ENCODE peak calls at places on chromosomes 16 and 17, in nine cellular contexts. One of them, this sample, is unnamed.

GRCh38 chr17:12041316-12041715 is 20.6 kb downstream of the MAP2K4 start:
- DNase-seq in esophagus muscularis mucosa: no peak
- DNase-seq in H1: no peak
- DNase-seq in A549: peak; percentile 29
- DNase-seq in sigmoid colon: no peak
- DNase-seq in upper lobe of left lung: no peak
- DNase-seq in ovary: no peak
- DNase-seq in stomach: no peak
- DNase-seq in K562: no peak
- DNase-seq in this sample: no peak

GRCh38 chr16:56288019-56288418 is 96.7 kb downstream of the GNAO1 start:
- DNase-seq in esophagus muscularis mucosa: no peak
- DNase-seq in H1: no peak
- DNase-seq in A549: no peak
- DNase-seq in sigmoid colon: no peak
- DNase-seq in upper lobe of left lung: no peak
- DNase-seq in ovary: no peak
- DNase-seq in stomach: no peak
- DNase-seq in K562: no peak
- DNase-seq in this sample: no peak

GRCh38 chr16:2512920-2513404 is 790 bp upstream of the ATP6V0C start:
- DNase-seq in esophagus muscularis mucosa: no peak
- DNase-seq in H1: peak; percentile 77
- DNase-seq in A549: no peak
- DNase-seq in sigmoid colon: peak; percentile 72
- DNase-seq in upper lobe of left lung: peak; percentile 73
- DNase-seq in ovary: no peak
- DNase-seq in stomach: no peak
- DNase-seq in K562: peak; percentile 47
- DNase-seq in this sample: no peak

GRCh38 chr17:16662936-16663335 is 9.3 kb upstream of the ZNF624 start:
- DNase-seq in esophagus muscularis mucosa: no peak
- DNase-seq in H1: no peak
- DNase-seq in A549: no peak
- DNase-seq in sigmoid colon: no peak
- DNase-seq in upper lobe of left lung: no peak
- DNase-seq in ovary: no peak
- DNase-seq in stomach: no peak
- DNase-seq in K562: no peak
- DNase-seq in this sample: no peak

GRCh38 chr16:56332464-56333079 is 92.8 kb downstream of the AMFR start:
- DNase-seq in esophagus muscularis mucosa: no peak
- DNase-seq in H1: peak; percentile 66
- DNase-seq in A549: peak; percentile 86
- DNase-seq in sigmoid colon: no peak
- DNase-seq in upper lobe of left lung: no peak
- DNase-seq in ovary: peak; percentile 70
- DNase-seq in stomach: peak; percentile 68
- DNase-seq in K562: peak; percentile 81
- DNase-seq in this sample: peak; percentile 58

GRCh38 chr17:47316316-47316715 is 7.4 kb upstream of the EFCAB13 start:
- DNase-seq in esophagus muscularis mucosa: no peak
- DNase-seq in H1: no peak
- DNase-seq in A549: no peak
- DNase-seq in sigmoid colon: no peak
- DNase-seq in upper lobe of left lung: no peak
- DNase-seq in ovary: no peak
- DNase-seq in stomach: no peak
- DNase-seq in K562: no peak
- DNase-seq in this sample: no peak

GRCh38 chr16:27778926-27779570 is 229.1 kb downstream of the KATNIP start:
- DNase-seq in esophagus muscularis mucosa: no peak
- DNase-seq in H1: no peak
- DNase-seq in A549: no peak
- DNase-seq in sigmoid colon: no peak
- DNase-seq in upper lobe of left lung: peak; percentile 54
- DNase-seq in ovary: no peak
- DNase-seq in stomach: no peak
- DNase-seq in K562: no peak
- DNase-seq in this sample: no peak

GRCh38 chr17:31554930-31555329 is 163.5 kb downstream of the RAB11FIP4 start:
- DNase-seq in esophagus muscularis mucosa: no peak
- DNase-seq in H1: no peak
- DNase-seq in A549: no peak
- DNase-seq in sigmoid colon: no peak
- DNase-seq in upper lobe of left lung: no peak
- DNase-seq in ovary: no peak
- DNase-seq in stomach: no peak
- DNase-seq in K562: no peak
- DNase-seq in this sample: no peak

GRCh38 chr16:69553332-69553731 is 12.4 kb upstream of the NFAT5 start:
- DNase-seq in esophagus muscularis mucosa: peak; percentile 19
- DNase-seq in H1: no peak
- DNase-seq in A549: no peak
- DNase-seq in sigmoid colon: no peak
- DNase-seq in upper lobe of left lung: no peak
- DNase-seq in ovary: no peak
- DNase-seq in stomach: no peak
- DNase-seq in K562: no peak
- DNase-seq in this sample: no peak

GRCh38 chr16:19309178-19309577 is 23.6 kb downstream of the CLEC19A start:
- DNase-seq in esophagus muscularis mucosa: no peak
- DNase-seq in H1: no peak
- DNase-seq in A549: no peak
- DNase-seq in sigmoid colon: no peak
- DNase-seq in upper lobe of left lung: no peak
- DNase-seq in ovary: no peak
- DNase-seq in stomach: no peak
- DNase-seq in K562: no peak
- DNase-seq in this sample: no peak

GRCh38 chr16:19308392-19308791 is 22.9 kb downstream of the CLEC19A start:
- DNase-seq in esophagus muscularis mucosa: no peak
- DNase-seq in H1: no peak
- DNase-seq in A549: no peak
- DNase-seq in sigmoid colon: no peak
- DNase-seq in upper lobe of left lung: no peak
- DNase-seq in ovary: no peak
- DNase-seq in stomach: no peak
- DNase-seq in K562: no peak
- DNase-seq in this sample: no peak

GRCh38 chr16:19307587-19308241 is 22.2 kb downstream of the CLEC19A start:
- DNase-seq in esophagus muscularis mucosa: no peak
- DNase-seq in H1: peak; percentile 84
- DNase-seq in A549: no peak
- DNase-seq in sigmoid colon: no peak
- DNase-seq in upper lobe of left lung: no peak
- DNase-seq in ovary: no peak
- DNase-seq in stomach: no peak
- DNase-seq in K562: peak; percentile 50
- DNase-seq in this sample: no peak

GRCh38 chr16:19305443-19305842 is 19.9 kb downstream of the CLEC19A start:
- DNase-seq in esophagus muscularis mucosa: no peak
- DNase-seq in H1: no peak
- DNase-seq in A549: no peak
- DNase-seq in sigmoid colon: no peak
- DNase-seq in upper lobe of left lung: no peak
- DNase-seq in ovary: no peak
- DNase-seq in stomach: no peak
- DNase-seq in K562: no peak
- DNase-seq in this sample: no peak

GRCh38 chr16:19304670-19305240 is 19.2 kb downstream of the CLEC19A start:
- DNase-seq in esophagus muscularis mucosa: no peak
- DNase-seq in H1: no peak
- DNase-seq in A549: peak; percentile 57
- DNase-seq in sigmoid colon: no peak
- DNase-seq in upper lobe of left lung: no peak
- DNase-seq in ovary: no peak
- DNase-seq in stomach: no peak
- DNase-seq in K562: peak; percentile 18
- DNase-seq in this sample: no peak
- TF ChIP-seq EP300 in esophagus muscularis mucosa: no peak
- TF ChIP-seq EP300 in H1: no peak
- TF ChIP-seq EP300 in A549: no peak
- TF ChIP-seq EP300 in sigmoid colon: no peak
- TF ChIP-seq EP300 in upper lobe of left lung: no peak
- TF ChIP-seq EP300 in ovary: no peak
- TF ChIP-seq EP300 in stomach: no peak
- TF ChIP-seq EP300 in K562: no peak
- TF ChIP-seq EP300 in this sample: no peak

DNA sequence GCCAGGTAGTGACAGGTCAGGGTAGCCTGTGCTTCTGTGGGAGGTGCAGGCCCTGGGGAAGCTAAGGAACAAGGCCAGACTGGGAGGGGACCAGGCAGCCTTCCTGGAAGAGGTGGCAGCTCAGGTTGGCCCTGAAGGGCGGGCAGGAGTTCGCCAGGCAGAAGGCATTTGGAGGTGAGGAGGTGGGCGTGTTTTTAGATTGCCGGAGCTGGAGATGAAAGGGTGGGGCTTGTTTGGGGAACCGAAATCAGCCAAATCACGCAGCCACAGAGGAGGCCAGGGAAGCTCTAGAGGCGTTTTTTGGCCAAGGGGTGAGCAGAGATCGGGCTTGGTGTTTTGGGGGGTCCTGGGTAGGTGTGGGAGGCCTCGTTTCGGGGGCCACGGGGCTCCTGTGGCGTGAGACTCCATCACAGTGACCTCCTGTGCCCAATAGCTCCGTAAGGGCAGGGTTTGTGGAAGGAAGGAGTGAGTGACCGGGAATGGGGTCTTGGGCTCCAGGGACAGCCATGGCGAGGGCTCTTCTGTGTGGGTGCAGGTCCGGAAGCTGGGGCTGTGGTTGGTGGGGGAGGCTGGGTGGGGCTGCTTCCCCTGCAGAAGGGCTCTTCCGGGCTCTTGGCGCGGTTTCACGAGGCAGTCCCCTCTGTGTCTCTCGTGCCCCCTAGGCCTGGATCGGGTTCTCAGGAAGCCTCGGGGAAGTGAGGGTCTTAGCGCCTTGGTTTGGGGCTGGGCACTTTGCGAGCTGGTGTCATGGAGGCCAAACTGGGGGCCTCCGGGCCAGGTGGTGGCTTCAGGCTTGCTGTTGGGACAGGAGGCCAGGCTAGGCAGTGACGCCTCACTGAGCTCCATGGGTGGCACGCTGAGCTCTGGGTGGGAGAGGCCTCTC is 7.8 kb downstream of the ADCY7 start:
- DNase-seq in esophagus muscularis mucosa: no peak
- DNase-seq in H1: no peak
- DNase-seq in A549: no peak
- DNase-seq in sigmoid colon: no peak
- DNase-seq in upper lobe of left lung: no peak
- DNase-seq in ovary: peak; percentile 32
- DNase-seq in stomach: no peak
- DNase-seq in K562: no peak
- DNase-seq in this sample: no peak
- H3K4me3 ChIP-seq in esophagus muscularis mucosa: peak overlapping the region; percentile 42
- H3K4me3 ChIP-seq in H1: no peak overlapping the region
- H3K4me3 ChIP-seq in A549: no peak overlapping the region
- H3K4me3 ChIP-seq in sigmoid colon: no peak overlapping the region
- H3K4me3 ChIP-seq in upper lobe of left lung: peak overlapping the region; percentile 43
- H3K4me3 ChIP-seq in ovary: no peak overlapping the region
- H3K4me3 ChIP-seq in stomach: peak overlapping the region; percentile 34
- H3K4me3 ChIP-seq in K562: no peak overlapping the region
- H3K4me3 ChIP-seq in this sample: peak overlapping the region; percentile 11

GRCh38 chr17:43720311-43721060 is 38.1 kb downstream of the SOST start:
- DNase-seq in esophagus muscularis mucosa: peak; percentile 95
- DNase-seq in H1: peak; percentile 81
- DNase-seq in A549: peak; percentile 78
- DNase-seq in sigmoid colon: peak; percentile 89
- DNase-seq in upper lobe of left lung: peak; percentile 95
- DNase-seq in ovary: peak; percentile 81
- DNase-seq in stomach: peak; percentile 78
- DNase-seq in K562: peak; percentile 52
- DNase-seq in this sample: peak; percentile 54
- TF ChIP-seq POLR2A in esophagus muscularis mucosa: no peak
- TF ChIP-seq POLR2A in H1: peak; percentile 42
- TF ChIP-seq POLR2A in A549: peak; percentile 69
- TF ChIP-seq POLR2A in sigmoid colon: no peak
- TF ChIP-seq POLR2A in upper lobe of left lung: peak; percentile 89
- TF ChIP-seq POLR2A in ovary: peak; percentile 32
- TF ChIP-seq POLR2A in stomach: no peak
- TF ChIP-seq POLR2A in K562: peak; percentile 39
- TF ChIP-seq POLR2A in this sample: peak; percentile 45

GRCh38 chr17:66427134-66427533 is 124.7 kb downstream of the PRKCA start:
- DNase-seq in esophagus muscularis mucosa: no peak
- DNase-seq in H1: no peak
- DNase-seq in A549: no peak
- DNase-seq in sigmoid colon: no peak
- DNase-seq in upper lobe of left lung: no peak
- DNase-seq in ovary: no peak
- DNase-seq in stomach: no peak
- DNase-seq in K562: no peak
- DNase-seq in this sample: no peak

GRCh38 chr17:66429680-66430079 is 127.3 kb downstream of the PRKCA start:
- DNase-seq in esophagus muscularis mucosa: no peak
- DNase-seq in H1: no peak
- DNase-seq in A549: no peak
- DNase-seq in sigmoid colon: no peak
- DNase-seq in upper lobe of left lung: no peak
- DNase-seq in ovary: no peak
- DNase-seq in stomach: no peak
- DNase-seq in K562: no peak
- DNase-seq in this sample: no peak

GRCh38 chr17:66425751-66426396 is 123.5 kb downstream of the PRKCA start:
- DNase-seq in esophagus muscularis mucosa: no peak
- DNase-seq in H1: no peak
- DNase-seq in A549: no peak
- DNase-seq in sigmoid colon: no peak
- DNase-seq in upper lobe of left lung: no peak
- DNase-seq in ovary: no peak
- DNase-seq in stomach: no peak
- DNase-seq in K562: no peak
- DNase-seq in this sample: no peak

GRCh38 chr17:66423436-66423922 is 121.1 kb downstream of the PRKCA start:
- DNase-seq in esophagus muscularis mucosa: no peak
- DNase-seq in H1: no peak
- DNase-seq in A549: no peak
- DNase-seq in sigmoid colon: no peak
- DNase-seq in upper lobe of left lung: no peak
- DNase-seq in ovary: no peak
- DNase-seq in stomach: no peak
- DNase-seq in K562: no peak
- DNase-seq in this sample: no peak

DNA sequence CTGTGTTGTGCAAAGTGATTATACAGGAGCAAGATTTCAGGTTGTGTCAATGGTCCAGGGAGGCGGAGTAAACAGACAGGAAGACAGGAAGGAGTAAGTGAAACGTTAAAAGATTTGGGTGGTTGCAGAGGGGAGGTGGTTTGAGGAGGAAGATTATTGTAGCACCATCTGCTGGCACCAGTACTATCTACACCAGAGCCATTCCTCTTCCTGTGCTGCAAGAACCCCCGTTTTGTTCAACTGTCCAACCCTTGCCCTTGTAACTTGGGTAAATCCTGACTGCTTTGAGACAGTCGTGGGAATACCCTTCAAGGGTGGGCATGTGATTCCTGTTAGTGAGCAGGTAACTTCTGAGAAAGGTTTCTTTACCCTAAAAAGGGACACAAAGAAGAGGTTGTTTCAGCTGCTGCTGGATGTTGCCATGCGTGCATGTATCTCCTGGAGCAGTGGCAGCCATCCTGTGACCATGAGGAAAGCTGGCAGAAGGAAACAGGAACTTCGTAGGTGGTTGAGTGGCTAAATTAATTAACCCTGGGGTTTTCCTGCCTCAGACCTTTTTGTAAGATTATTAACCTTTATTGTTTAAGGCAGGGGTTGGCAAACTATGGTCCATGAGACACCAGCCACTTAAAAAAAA is 124.1 kb downstream of the PRKCA start:
- DNase-seq in esophagus muscularis mucosa: no peak
- DNase-seq in H1: no peak
- DNase-seq in A549: peak; percentile 59
- DNase-seq in sigmoid colon: peak; percentile 27
- DNase-seq in upper lobe of left lung: no peak
- DNase-seq in ovary: no peak
- DNase-seq in stomach: no peak
- DNase-seq in K562: peak; percentile 56
- DNase-seq in this sample: no peak
- TF ChIP-seq EP300 in esophagus muscularis mucosa: no peak
- TF ChIP-seq EP300 in H1: no peak
- TF ChIP-seq EP300 in A549: no peak
- TF ChIP-seq EP300 in sigmoid colon: no peak
- TF ChIP-seq EP300 in upper lobe of left lung: no peak
- TF ChIP-seq EP300 in ovary: no peak
- TF ChIP-seq EP300 in stomach: no peak
- TF ChIP-seq EP300 in K562: no peak
- TF ChIP-seq EP300 in this sample: no peak